ENCODE peak calls at places on chromosome 1, in five cellular contexts. N is HepG2, G is SK-N-SH, V is GM12878, K is K562. A is an unnamed sample.

GRCh38 chr1:26094677-26095383 is 16.8 kb upstream of the PDIK1L start:
- DNase-seq in N (no peak), G (peak; percentile 61), V (no peak), K (peak; percentile 58), A (no peak)

GRCh38 chr1:176719478-176719877 is 256.5 kb downstream of the PAPPA2 start:
- DNase-seq in N (no peak), G (no peak), V (no peak), K (no peak), A (no peak)

GRCh38 chr1:15975358-15975804 is 520 bp downstream of the ZBTB17 start:
- DNase-seq in N (peak; percentile 53), G (peak; percentile 93), V (peak; percentile 23), K (peak; percentile 94), A (peak; percentile 58)

GRCh38 chr1:171179323-171180227 is 5.5 kb upstream of the FMO2 start:
- DNase-seq in N (no peak), G (no peak), V (no peak), K (no peak), A (no peak)

GRCh38 chr1:153866045-153866850 is 56.5 kb downstream of the GATAD2B start:
- DNase-seq in N (no peak), G (peak; percentile 57), V (no peak), K (no peak), A (peak; percentile 63)

GRCh38 chr1:30605441-30605920 is 117.9 kb downstream of the MATN1 start:
- DNase-seq in N (no peak), G (no peak), V (no peak), K (no peak), A (no peak)

GRCh38 chr1:169078163-169078883 is 28.2 kb upstream of the ATP1B1 start:
- DNase-seq in N (no peak), G (no peak), V (no peak), K (no peak), A (no peak)

GRCh38 chr1:6351480-6352137 is 42.0 kb downstream of the ACOT7 start:
- DNase-seq in N (no peak), G (no peak), V (no peak), K (no peak), A (no peak)

GRCh38 chr1:227785094-227785811 is 30.2 kb upstream of the PRSS38 start:
- DNase-seq in N (no peak), G (no peak), V (no peak), K (no peak), A (no peak)

GRCh38 chr1:93703649-93704048 is 22.0 kb upstream of the BCAR3 start:
- DNase-seq in N (peak; percentile 83), G (no peak), V (no peak), K (peak; percentile 45), A (peak; percentile 33)

GRCh38 chr1:168422203-168422848 is 121.5 kb downstream of the XCL2 start:
- DNase-seq in N (no peak), G (no peak), V (no peak), K (no peak), A (no peak)

GRCh38 chr1:185409763-185410528 is 92.9 kb upstream of the IVNS1ABP start:
- DNase-seq in N (no peak), G (no peak), V (no peak), K (no peak), A (peak; percentile 5)

GRCh38 chr1:85445906-85446305 is 19.1 kb downstream of the DDAH1 start:
- DNase-seq in N (no peak), G (no peak), V (no peak), K (no peak), A (peak; percentile 75)

GRCh38 chr1:48495166-48495565 is 23.2 kb upstream of the SPATA6 start:
- DNase-seq in N (no peak), G (no peak), V (no peak), K (no peak), A (no peak)

GRCh38 chr1:30088594-30089556 is 634.5 kb downstream of the MATN1 start:
- DNase-seq in N (no peak), G (peak; percentile 81), V (no peak), K (peak; percentile 23), A (no peak)

GRCh38 chr1:221509575-221510360 is 232.1 kb downstream of the DUSP10 start:
- DNase-seq in N (no peak), G (no peak), V (peak; percentile 23), K (no peak), A (no peak)

GRCh38 chr1:39657923-39658485 is 13.9 kb downstream of the NT5C1A start:
- DNase-seq in N (peak; percentile 46), G (peak; percentile 70), V (no peak), K (peak; percentile 87), A (peak; percentile 57)

GRCh38 chr1:29249170-29249691 is 12.9 kb downstream of the PTPRU start:
- DNase-seq in N (no peak), G (peak; percentile 43), V (no peak), K (peak; percentile 33), A (peak; percentile 40)

GRCh38 chr1:77829851-77830250 is 50.4 kb downstream of the MIGA1 start:
- DNase-seq in N (no peak), G (no peak), V (no peak), K (no peak), A (no peak)
- TF ChIP-seq SMC3 in N (no peak), G (no peak), V (no peak), K (no peak), A (no peak)

DNA sequence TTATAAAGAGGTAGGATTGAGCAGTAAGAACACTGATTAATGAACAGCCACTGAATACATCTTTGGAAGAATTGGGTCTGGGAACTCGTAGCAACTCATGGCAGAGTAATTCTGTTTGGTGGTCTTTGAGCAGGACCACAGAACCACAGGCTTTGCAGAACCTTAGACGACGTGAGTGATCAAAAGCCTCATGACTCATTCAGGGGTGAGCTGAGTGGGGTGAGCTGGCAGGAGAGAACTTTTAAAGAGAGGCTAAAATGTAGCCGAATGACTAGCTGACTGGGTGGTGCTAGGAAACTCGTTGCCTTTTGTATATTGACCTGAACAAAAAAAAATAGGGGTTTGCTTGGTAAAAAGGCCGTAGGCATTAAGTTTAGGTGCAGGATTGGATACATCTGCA is 313.8 kb downstream of the TGFB2 start:
- DNase-seq in N (no peak), G (no peak), V (no peak), K (no peak), A (peak; percentile 87)
- TF ChIP-seq MXI1 in N (no peak), G (no peak), V (no peak), K (no peak), A (no peak)

DNA sequence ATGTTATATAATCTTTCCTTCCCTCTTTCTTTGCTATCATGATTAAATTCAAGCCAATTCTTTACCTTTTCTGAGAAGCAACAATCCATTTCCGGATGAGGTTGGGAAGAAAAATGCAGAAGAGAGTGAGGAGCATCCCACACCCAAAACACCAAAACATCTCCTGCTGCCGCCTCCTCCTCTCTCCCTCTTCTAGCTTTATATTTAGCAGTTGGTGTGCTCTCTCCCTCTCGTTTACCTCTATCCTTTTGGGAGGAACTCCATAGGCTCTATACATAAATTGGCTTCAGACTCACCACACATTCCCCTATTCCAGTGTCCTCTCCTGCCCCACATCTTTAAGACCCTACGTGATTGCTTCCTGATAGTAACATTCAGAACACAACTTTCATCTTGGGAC is 332.2 kb upstream of the PLXNA2 start:
- DNase-seq in N (no peak), G (no peak), V (no peak), K (no peak), A (no peak)
- H3K36me3 ChIP-seq in N (no peaks in the 10 kb centered on the region), G (no peaks in the 10 kb centered on the region), V (no peaks in the 10 kb centered on the region), K (no peaks in the 10 kb centered on the region), A (no peaks in the 10 kb centered on the region)

GRCh38 chr1:81873946-81874345 is 73.2 kb downstream of the ADGRL2 start:
- DNase-seq in N (no peak), G (no peak), V (no peak), K (no peak), A (no peak)
- TF ChIP-seq SMC3 in N (no peak), G (no peak), V (no peak), K (no peak), A (no peak)

A was measured in IMR-90.